ENCODE peak calls at places on chromosome 7, in nine cellular contexts. One of them, this sample, is unnamed.

GRCh38 chr7:141362580-141363435 is 188.4 kb upstream of the AGK start:
- DNase-seq in A549: peak; percentile 9
- DNase-seq in NB4: no peak
- DNase-seq in transverse colon: no peak
- DNase-seq in fibroblast of mammary gland: peak; percentile 90
- DNase-seq in stomach: no peak
- DNase-seq in RWPE1: peak; percentile 81
- DNase-seq in fibroblast of pulmonary artery: peak; percentile 71
- DNase-seq in Panc1: no peak
- DNase-seq in this sample: no peak

GRCh38 chr7:153399554-153399940 is 640.0 kb downstream of the ACTR3B start:
- DNase-seq in fibroblast of pulmonary artery: no peak
- DNase-seq in Panc1: no peak
- DNase-seq in RWPE1: no peak
- DNase-seq in NB4: no peak
- DNase-seq in A549: no peak
- DNase-seq in stomach: no peak
- DNase-seq in fibroblast of mammary gland: no peak
- DNase-seq in transverse colon: no peak
- DNase-seq in this sample: no peak

GRCh38 chr7:150356265-150356897 is 12.2 kb upstream of the REPIN1 start:
- DNase-seq in stomach: no peak
- DNase-seq in fibroblast of mammary gland: peak; percentile 48
- DNase-seq in transverse colon: no peak
- DNase-seq in Panc1: no peak
- DNase-seq in A549: peak; percentile 41
- DNase-seq in fibroblast of pulmonary artery: peak; percentile 63
- DNase-seq in NB4: peak; percentile 77
- DNase-seq in RWPE1: no peak
- DNase-seq in this sample: no peak

GRCh38 chr7:158051372-158051760 is 536.3 kb downstream of the PTPRN2 start:
- DNase-seq in RWPE1: no peak
- DNase-seq in transverse colon: no peak
- DNase-seq in fibroblast of mammary gland: no peak
- DNase-seq in NB4: no peak
- DNase-seq in A549: no peak
- DNase-seq in fibroblast of pulmonary artery: no peak
- DNase-seq in Panc1: no peak
- DNase-seq in stomach: no peak
- DNase-seq in this sample: no peak

GRCh38 chr7:91634485-91635177 is 245.9 kb downstream of the MTERF1 start:
- DNase-seq in fibroblast of pulmonary artery: no peak
- DNase-seq in RWPE1: peak; percentile 5
- DNase-seq in NB4: no peak
- DNase-seq in A549: no peak
- DNase-seq in fibroblast of mammary gland: no peak
- DNase-seq in transverse colon: no peak
- DNase-seq in Panc1: no peak
- DNase-seq in stomach: no peak
- DNase-seq in this sample: no peak

GRCh38 chr7:18978108-18978495 is 139.3 kb downstream of the TWIST1 start:
- DNase-seq in stomach: no peak
- DNase-seq in NB4: no peak
- DNase-seq in transverse colon: no peak
- DNase-seq in A549: no peak
- DNase-seq in RWPE1: peak; percentile 85
- DNase-seq in fibroblast of pulmonary artery: peak; percentile 92
- DNase-seq in Panc1: no peak
- DNase-seq in fibroblast of mammary gland: peak; percentile 98
- DNase-seq in this sample: no peak

GRCh38 chr7:85184599-85185354 is 2.1 kb downstream of the SEMA3D start:
- DNase-seq in A549: no peak
- DNase-seq in Panc1: no peak
- DNase-seq in NB4: no peak
- DNase-seq in RWPE1: no peak
- DNase-seq in fibroblast of mammary gland: peak; percentile 28
- DNase-seq in fibroblast of pulmonary artery: peak; percentile 76
- DNase-seq in transverse colon: peak; percentile 8
- DNase-seq in stomach: no peak
- DNase-seq in this sample: peak; percentile 44

GRCh38 chr7:108147031-108147563 is 16.9 kb upstream of the LAMB4 start:
- DNase-seq in A549: no peak
- DNase-seq in fibroblast of pulmonary artery: no peak
- DNase-seq in RWPE1: no peak
- DNase-seq in transverse colon: no peak
- DNase-seq in fibroblast of mammary gland: no peak
- DNase-seq in Panc1: no peak
- DNase-seq in stomach: no peak
- DNase-seq in NB4: no peak
- DNase-seq in this sample: no peak

GRCh38 chr7:66377045-66377444 is 171.9 kb downstream of the TPST1 start:
- DNase-seq in fibroblast of mammary gland: no peak
- DNase-seq in Panc1: no peak
- DNase-seq in stomach: no peak
- DNase-seq in NB4: no peak
- DNase-seq in RWPE1: no peak
- DNase-seq in fibroblast of pulmonary artery: no peak
- DNase-seq in A549: no peak
- DNase-seq in transverse colon: no peak
- DNase-seq in this sample: no peak

GRCh38 chr7:70764004-70764691 is 367.8 kb upstream of the GALNT17 start:
- DNase-seq in fibroblast of pulmonary artery: no peak
- DNase-seq in transverse colon: no peak
- DNase-seq in NB4: no peak
- DNase-seq in A549: no peak
- DNase-seq in RWPE1: no peak
- DNase-seq in fibroblast of mammary gland: no peak
- DNase-seq in stomach: no peak
- DNase-seq in Panc1: no peak
- DNase-seq in this sample: no peak

GRCh38 chr7:11474902-11475585 is 357.0 kb downstream of the THSD7A start:
- DNase-seq in fibroblast of mammary gland: no peak
- DNase-seq in Panc1: no peak
- DNase-seq in fibroblast of pulmonary artery: no peak
- DNase-seq in A549: no peak
- DNase-seq in transverse colon: no peak
- DNase-seq in NB4: no peak
- DNase-seq in stomach: no peak
- DNase-seq in RWPE1: no peak
- DNase-seq in this sample: no peak

GRCh38 chr7:101816499-101817030 is 861 bp upstream of the CUX1 start:
- DNase-seq in fibroblast of pulmonary artery: peak; percentile 38
- DNase-seq in stomach: peak; percentile 65
- DNase-seq in NB4: peak; percentile 74
- DNase-seq in Panc1: no peak
- DNase-seq in A549: no peak
- DNase-seq in transverse colon: peak; percentile 64
- DNase-seq in fibroblast of mammary gland: peak; percentile 28
- DNase-seq in RWPE1: no peak
- DNase-seq in this sample: no peak

GRCh38 chr7:45150199-45150598 is 7.4 kb upstream of the RAMP3 start:
- DNase-seq in A549: no peak
- DNase-seq in RWPE1: no peak
- DNase-seq in fibroblast of pulmonary artery: no peak
- DNase-seq in NB4: no peak
- DNase-seq in stomach: no peak
- DNase-seq in Panc1: no peak
- DNase-seq in fibroblast of mammary gland: no peak
- DNase-seq in transverse colon: no peak
- DNase-seq in this sample: no peak

DNA sequence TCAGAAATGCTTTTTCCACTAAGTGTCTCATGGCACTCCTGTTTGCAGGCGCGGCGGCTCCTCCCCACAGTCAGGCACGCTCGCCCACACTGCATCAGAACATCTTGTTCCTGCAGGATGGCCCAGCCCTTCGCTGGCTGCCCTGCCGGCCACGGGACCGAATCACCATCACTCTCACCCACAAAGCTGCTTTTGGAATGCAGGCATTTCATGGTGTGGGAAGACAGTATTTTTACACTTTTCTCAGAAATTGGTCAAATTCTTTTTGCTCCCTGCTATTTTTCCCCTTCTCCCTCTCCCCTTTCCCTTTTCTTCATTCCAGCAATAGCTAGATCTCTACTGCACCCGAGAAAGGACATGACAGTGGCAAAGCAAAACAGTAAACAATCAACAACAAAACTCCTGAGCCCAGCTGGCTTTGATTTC is 176.0 kb upstream of the TNS3 start:
- DNase-seq in Panc1: no peak
- DNase-seq in NB4: no peak
- DNase-seq in A549: no peak
- DNase-seq in RWPE1: peak; percentile 61
- DNase-seq in fibroblast of mammary gland: peak; percentile 94
- DNase-seq in transverse colon: peak; percentile 49
- DNase-seq in stomach: peak; percentile 41
- DNase-seq in fibroblast of pulmonary artery: peak; percentile 89
- DNase-seq in this sample: peak; percentile 51
- TF ChIP-seq CTCF in Panc1: no peak
- TF ChIP-seq CTCF in NB4: no peak
- TF ChIP-seq CTCF in A549: no peak
- TF ChIP-seq CTCF in RWPE1: no peak
- TF ChIP-seq CTCF in fibroblast of mammary gland: no peak
- TF ChIP-seq CTCF in transverse colon: no peak
- TF ChIP-seq CTCF in stomach: no peak
- TF ChIP-seq CTCF in fibroblast of pulmonary artery: no peak
- TF ChIP-seq CTCF in this sample: no peak

GRCh38 chr7:7662527-7662926 is 22.0 kb downstream of the UMAD1 start:
- DNase-seq in Panc1: no peak
- DNase-seq in NB4: no peak
- DNase-seq in RWPE1: no peak
- DNase-seq in fibroblast of mammary gland: peak; percentile 22
- DNase-seq in transverse colon: no peak
- DNase-seq in stomach: no peak
- DNase-seq in A549: no peak
- DNase-seq in fibroblast of pulmonary artery: no peak
- DNase-seq in this sample: no peak
- TF ChIP-seq CTCF in Panc1: peak; percentile 74
- TF ChIP-seq CTCF in NB4: peak; percentile 13
- TF ChIP-seq CTCF in RWPE1: peak; percentile 12
- TF ChIP-seq CTCF in fibroblast of mammary gland: peak; percentile 39
- TF ChIP-seq CTCF in transverse colon: no peak
- TF ChIP-seq CTCF in stomach: no peak
- TF ChIP-seq CTCF in A549: peak; percentile 32
- TF ChIP-seq CTCF in fibroblast of pulmonary artery: peak; percentile 27
- TF ChIP-seq CTCF in this sample: no peak

GRCh38 chr7:28411876-28412662 is at the start of gene CREB5:
- DNase-seq in NB4: no peak
- DNase-seq in stomach: no peak
- DNase-seq in A549: no peak
- DNase-seq in fibroblast of pulmonary artery: peak; percentile 35
- DNase-seq in Panc1: no peak
- DNase-seq in fibroblast of mammary gland: peak; percentile 39
- DNase-seq in RWPE1: no peak
- DNase-seq in transverse colon: no peak
- DNase-seq in this sample: no peak

GRCh38 chr7:28408974-28409715 is 3.2 kb upstream of the CREB5 start:
- DNase-seq in fibroblast of mammary gland: peak; percentile 99
- DNase-seq in fibroblast of pulmonary artery: peak; percentile 97
- DNase-seq in Panc1: peak; percentile 84
- DNase-seq in transverse colon: peak; percentile 83
- DNase-seq in RWPE1: peak; percentile 95
- DNase-seq in stomach: peak; percentile 78
- DNase-seq in A549: peak; percentile 59
- DNase-seq in NB4: peak; percentile 85
- DNase-seq in this sample: peak; percentile 100

GRCh38 chr7:28408105-28408973 is 4.0 kb upstream of the CREB5 start:
- DNase-seq in Panc1: no peak
- DNase-seq in transverse colon: peak; percentile 14
- DNase-seq in fibroblast of mammary gland: peak; percentile 87
- DNase-seq in A549: no peak
- DNase-seq in NB4: no peak
- DNase-seq in fibroblast of pulmonary artery: no peak
- DNase-seq in stomach: no peak
- DNase-seq in RWPE1: no peak
- DNase-seq in this sample: peak; percentile 41

GRCh38 chr7:28410628-28411578 is 1.4 kb upstream of the CREB5 start:
- DNase-seq in fibroblast of pulmonary artery: peak; percentile 79
- DNase-seq in NB4: peak; percentile 77
- DNase-seq in fibroblast of mammary gland: peak; percentile 86
- DNase-seq in Panc1: no peak
- DNase-seq in A549: no peak
- DNase-seq in stomach: no peak
- DNase-seq in RWPE1: no peak
- DNase-seq in transverse colon: peak; percentile 23
- DNase-seq in this sample: peak; percentile 67

DNA sequence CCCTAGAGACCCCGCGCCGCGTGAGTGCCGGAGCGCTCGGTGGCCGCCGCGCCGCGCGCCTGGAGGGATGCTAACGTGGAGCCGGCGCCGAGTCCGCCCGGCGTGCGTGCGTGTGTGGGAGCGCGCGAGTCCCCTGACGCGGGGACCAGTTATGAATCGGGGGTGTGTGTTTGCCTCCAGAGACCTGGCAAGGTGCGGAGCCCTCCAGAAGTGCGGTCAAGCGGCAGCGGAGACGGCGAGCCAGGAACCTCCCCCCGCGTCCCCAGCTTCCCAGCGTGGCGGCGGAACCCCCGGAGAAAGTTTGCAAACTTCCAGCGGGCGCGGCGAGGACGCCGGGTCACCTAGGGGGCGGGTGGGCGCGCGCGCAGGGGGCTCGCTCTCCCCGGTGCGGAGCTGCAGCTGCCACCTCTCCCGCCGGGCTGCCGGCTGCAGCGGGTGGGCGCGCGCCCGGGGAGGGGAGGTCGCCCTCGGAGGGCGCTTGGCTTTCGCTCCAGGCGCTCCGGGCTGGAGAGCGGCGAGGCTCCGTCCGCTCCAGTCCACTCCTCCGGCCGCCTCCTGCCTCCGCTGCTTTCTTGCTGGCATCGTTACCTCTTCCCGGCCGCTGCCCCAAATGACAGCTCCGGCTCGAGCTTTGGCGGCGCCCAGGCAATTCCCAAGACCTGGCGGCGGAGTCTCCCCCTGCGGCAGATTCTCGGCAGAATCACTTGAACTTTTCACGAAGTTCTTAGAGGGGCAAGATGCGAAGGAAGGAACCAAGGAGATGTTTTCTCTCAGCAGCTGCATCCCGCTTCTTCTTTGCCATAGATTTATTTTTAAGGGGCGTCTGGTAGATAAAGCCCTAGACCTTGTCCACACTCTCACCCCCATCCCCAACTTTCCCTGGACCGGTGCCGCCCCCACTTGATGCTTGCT is 2.3 kb upstream of the CREB5 start:
- DNase-seq in A549: peak; percentile 17
- DNase-seq in stomach: peak; percentile 27
- DNase-seq in Panc1: no peak
- DNase-seq in fibroblast of mammary gland: peak; percentile 35
- DNase-seq in RWPE1: no peak
- DNase-seq in transverse colon: peak; percentile 18
- DNase-seq in NB4: no peak
- DNase-seq in fibroblast of pulmonary artery: peak; percentile 49
- DNase-seq in this sample: no peak
- TF ChIP-seq CTCF in A549: no peak
- TF ChIP-seq CTCF in stomach: no peak
- TF ChIP-seq CTCF in Panc1: no peak
- TF ChIP-seq CTCF in fibroblast of mammary gland: no peak
- TF ChIP-seq CTCF in RWPE1: no peak
- TF ChIP-seq CTCF in transverse colon: no peak
- TF ChIP-seq CTCF in NB4: no peak
- TF ChIP-seq CTCF in fibroblast of pulmonary artery: no peak
- TF ChIP-seq CTCF in this sample: no peak

DNA sequence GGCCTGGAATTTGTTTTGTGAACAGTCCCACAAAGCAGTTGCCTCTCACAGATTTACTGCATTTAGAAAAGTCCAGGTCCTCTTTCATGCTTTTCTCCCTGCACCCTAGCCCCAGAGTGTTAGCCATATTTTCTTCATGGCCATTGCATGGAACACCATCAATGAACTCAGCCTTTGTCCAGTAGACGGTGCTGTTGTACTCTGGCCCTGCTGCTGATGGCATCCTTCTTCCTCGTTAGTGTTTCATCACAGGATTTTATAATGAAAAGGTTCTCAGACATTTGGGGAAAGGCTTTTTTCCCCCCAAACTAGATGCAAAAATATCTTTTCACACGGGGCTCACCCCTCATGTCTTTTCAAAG is 93.0 kb upstream of the SLC25A13 start:
- DNase-seq in RWPE1: peak; percentile 10
- DNase-seq in A549: no peak
- DNase-seq in fibroblast of mammary gland: peak; percentile 49
- DNase-seq in NB4: peak; percentile 67
- DNase-seq in Panc1: peak; percentile 62
- DNase-seq in stomach: no peak
- DNase-seq in transverse colon: peak; percentile 12
- DNase-seq in fibroblast of pulmonary artery: peak; percentile 41
- DNase-seq in this sample: no peak
- TF ChIP-seq CTCF in RWPE1: peak; percentile 65
- TF ChIP-seq CTCF in A549: peak; percentile 49
- TF ChIP-seq CTCF in fibroblast of mammary gland: peak; percentile 94
- TF ChIP-seq CTCF in NB4: peak; percentile 97
- TF ChIP-seq CTCF in Panc1: peak; percentile 88
- TF ChIP-seq CTCF in stomach: no peak
- TF ChIP-seq CTCF in transverse colon: no peak
- TF ChIP-seq CTCF in fibroblast of pulmonary artery: peak; percentile 73
- TF ChIP-seq CTCF in this sample: no peak